ENCODE peak calls at places on chromosomes 6 and 20, in seven cellular contexts. S is HCT116, H is GM12878, D is HepG2, I is K562, A is H1, E is SK-N-SH. L is an unnamed sample.

GRCh38 chr20:3563548-3564177 is 92.8 kb downstream of the ATRN start:
- DNase-seq in S (peak), H (peak), D (peak), I (peak), A (no peak), E (peak), L (peak)

GRCh38 chr6:139149383-139149782 is 14.5 kb downstream of the HECA start:
- DNase-seq in S (no peak), H (no peak), D (no peak), I (no peak), A (no peak), E (no peak), L (no peak)

GRCh38 chr20:50399003-50399916 is 110.9 kb upstream of the PTPN1 start:
- DNase-seq in S (no peak), H (no peak), D (peak), I (no peak), A (no peak), E (no peak), L (no peak)

GRCh38 chr6:53744321-53744720 is 50.5 kb upstream of the LRRC1 start:
- DNase-seq in S (no peak), H (no peak), D (no peak), I (no peak), A (no peak), E (no peak), L (peak)

GRCh38 chr6:131156411-131156810 is 21.1 kb downstream of the AKAP7 start:
- DNase-seq in S (no peak), H (no peak), D (no peak), I (no peak), A (no peak), E (no peak), L (no peak)

GRCh38 chr20:41142914-41143313 is 5.6 kb downstream of the PLCG1 start:
- DNase-seq in S (no peak), H (no peak), D (no peak), I (peak), A (no peak), E (no peak), L (no peak)

GRCh38 chr6:43129434-43130194 is 41.5 kb upstream of the SRF start:
- DNase-seq in S (no peak), H (no peak), D (peak), I (peak), A (peak), E (peak), L (peak)

GRCh38 chr6:101294051-101294638 is 99.4 kb upstream of the GRIK2 start:
- DNase-seq in S (no peak), H (no peak), D (no peak), I (no peak), A (no peak), E (no peak), L (no peak)

GRCh38 chr6:92779758-92780157 is 639.6 kb downstream of the EPHA7 start:
- DNase-seq in S (no peak), H (no peak), D (no peak), I (no peak), A (no peak), E (no peak), L (no peak)

GRCh38 chr6:38760097-38760496 is 45.0 kb downstream of the DNAH8 start:
- DNase-seq in S (no peak), H (no peak), D (no peak), I (no peak), A (no peak), E (no peak), L (no peak)

GRCh38 chr6:102736941-102737368 is 1343.4 kb downstream of the GRIK2 start:
- DNase-seq in S (no peak), H (no peak), D (no peak), I (no peak), A (no peak), E (no peak), L (no peak)

GRCh38 chr20:32909451-32909850 is 50.7 kb downstream of the EFCAB8 start:
- DNase-seq in S (no peak), H (no peak), D (no peak), I (no peak), A (no peak), E (no peak), L (no peak)

GRCh38 chr6:18507561-18507960 is 120.4 kb downstream of the RNF144B start:
- DNase-seq in S (no peak), H (no peak), D (no peak), I (no peak), A (no peak), E (no peak), L (no peak)

GRCh38 chr20:62258499-62259293 is 20.4 kb downstream of the OSBPL2 start:
- DNase-seq in S (no peak), H (no peak), D (no peak), I (no peak), A (no peak), E (no peak), L (no peak)

GRCh38 chr20:6909608-6910007 is 142.1 kb downstream of the BMP2 start:
- DNase-seq in S (no peak), H (no peak), D (no peak), I (no peak), A (no peak), E (no peak), L (no peak)

GRCh38 chr6:137816133-137816579 is 50.9 kb upstream of the TNFAIP3 start:
- DNase-seq in S (no peak), H (no peak), D (no peak), I (no peak), A (no peak), E (no peak), L (no peak)

DNA sequence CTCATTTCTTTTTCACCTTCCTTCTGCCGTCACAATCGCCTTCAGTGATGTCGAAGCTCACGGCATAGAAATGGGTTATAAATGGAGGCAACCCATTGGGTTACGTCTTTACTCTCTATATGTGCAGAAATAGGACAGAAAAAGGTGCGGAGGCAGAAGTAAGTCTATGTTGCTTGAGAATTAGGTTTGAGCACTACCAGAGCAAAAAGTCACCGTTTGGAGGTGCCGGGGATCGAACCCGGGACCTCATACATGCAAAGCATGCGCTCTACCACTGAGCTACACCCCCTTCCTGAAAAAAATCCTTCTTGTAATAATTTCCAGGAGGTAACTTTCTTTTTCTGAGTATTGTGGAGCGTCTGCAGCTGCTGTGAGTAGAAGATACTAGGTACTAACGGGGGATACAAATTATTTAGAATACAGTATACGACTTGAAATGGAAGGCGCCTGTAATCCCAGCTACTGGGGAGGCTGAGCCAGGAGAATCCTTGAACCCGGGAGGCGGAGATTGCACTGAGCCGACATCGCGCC is 134.2 kb downstream of the TRIM27 start:
- DNase-seq in S (peak), H (no peak), D (peak), I (peak), A (peak), E (no peak), L (no peak)
- TF ChIP-seq JUND in S (no peak), H (no peak), D (no peak), I (peak), A (no peak), E (no peak), L (no peak)

GRCh38 chr6:143034689-143035334 is 25.9 kb upstream of the AIG1 start:
- DNase-seq in S (no peak), H (no peak), D (peak), I (peak), A (no peak), E (no peak), L (no peak)
- TF ChIP-seq JUND in S (no peak), H (no peak), D (no peak), I (no peak), A (no peak), E (no peak), L (no peak)

GRCh38 chr20:46317685-46318177 is 9.4 kb upstream of the CDH22 start:
- DNase-seq in S (no peak), H (no peak), D (no peak), I (no peak), A (no peak), E (no peak), L (no peak)
- TF ChIP-seq JUND in S (no peak), H (no peak), D (no peak), I (no peak), A (no peak), E (no peak), L (no peak)

DNA sequence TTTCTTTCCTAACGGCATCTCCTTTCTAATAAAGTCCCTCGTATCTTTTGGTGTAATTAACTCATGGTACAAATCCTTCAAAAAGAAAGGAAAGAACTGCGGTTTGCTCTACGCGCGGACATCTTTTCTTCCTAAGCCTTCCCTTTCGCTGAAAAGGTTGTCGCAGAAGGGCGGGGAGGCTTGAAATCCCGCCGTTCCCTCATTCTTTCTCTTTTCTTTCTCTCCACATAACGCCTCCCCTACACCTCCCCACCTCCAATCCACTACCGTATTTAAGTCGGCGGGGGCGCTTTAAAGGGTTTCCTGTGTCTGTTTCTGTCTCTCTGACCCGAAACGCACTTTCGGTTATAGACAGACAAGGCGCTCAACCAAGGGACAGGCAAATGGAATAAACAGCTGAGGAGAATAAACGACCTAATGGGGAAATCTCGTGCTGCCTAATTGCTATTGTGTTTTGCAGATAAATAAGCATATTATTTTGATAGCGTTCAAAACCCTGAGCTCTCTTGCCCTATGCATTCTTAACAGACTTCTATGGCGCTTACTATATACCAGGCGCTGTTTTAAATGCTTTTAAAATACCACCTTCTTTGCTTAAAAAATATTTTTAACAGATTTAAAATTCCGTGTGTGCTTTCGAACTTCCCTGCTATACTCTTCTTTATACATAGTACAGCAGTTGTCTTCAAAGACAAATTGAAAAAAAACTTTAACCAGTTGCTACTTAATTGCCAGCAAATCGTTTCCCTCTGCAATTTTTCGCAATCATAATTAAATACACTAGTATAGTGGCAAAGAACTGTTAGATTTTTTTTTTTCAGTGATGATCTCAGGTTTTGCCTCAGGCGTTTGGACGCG is 2.5 kb upstream of the HEY2 start:
- DNase-seq in S (no peak), H (no peak), D (peak), I (peak), A (peak), E (no peak), L (no peak)
- TF ChIP-seq JUND in S (no peak), H (no peak), D (no peak), I (no peak), A (no peak), E (no peak), L (no peak)

DNA sequence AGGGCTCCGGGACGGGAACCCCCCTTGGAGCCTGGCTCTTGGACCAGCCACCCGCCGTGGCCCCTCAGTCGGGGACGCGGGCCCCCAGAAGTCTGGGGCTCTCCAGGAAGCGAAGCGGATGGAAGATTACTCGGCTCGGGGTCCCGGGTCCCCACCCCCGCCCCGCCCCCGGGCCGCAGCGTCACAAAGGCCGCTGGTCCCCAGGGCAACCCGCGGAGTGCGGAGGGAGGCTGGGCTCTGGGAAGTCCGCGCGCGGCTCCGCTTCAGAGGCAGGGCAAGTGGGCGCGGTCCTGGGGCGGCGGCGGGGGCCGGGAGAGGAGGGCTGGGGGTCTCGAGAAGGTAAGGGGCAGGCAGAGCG is at the start of gene FNDC11:
- DNase-seq in S (no peak), H (no peak), D (no peak), I (peak), A (peak), E (peak), L (no peak)
- TF ChIP-seq JUND in S (no peak), H (no peak), D (no peak), I (no peak), A (no peak), E (no peak), L (no peak)

GRCh38 chr6:124977067-124977908 is 15.1 kb downstream of the RNF217 start:
- DNase-seq in S (no peak), H (no peak), D (no peak), I (peak), A (no peak), E (no peak), L (no peak)
- TF ChIP-seq JUND in S (no peak), H (no peak), D (no peak), I (no peak), A (no peak), E (no peak), L (no peak)